ENCODE peak calls at places on chromosome X, in ten cellular contexts. G is activated CD4-positive, CD25-positive, alpha-beta regulatory T cell treated with anti-CD3 and anti-CD28 coated beads, Interleukin-2, amount 50 U/mL, for 16 hours; Y is SJSA1; S is CD4-positive, alpha-beta T cell; E is activated CD8-positive, alpha-beta memory T cell treated with anti-CD3 and anti-CD28 coated beads for 24 hours; M is fibroblast of pulmonary artery; I is NCI-H2081 treated with DMSO at 0.1 percent for 48 hours; W is activated CD4-positive, alpha-beta T cell treated with anti-CD3 and anti-CD28 coated beads for 24 hours; R is stimulated activated CD8-positive, alpha-beta memory T cell treated with anti-CD3 and anti-CD28 coated beads, Interleukin-7, amount 100 ng/mL, for 24 hours; F is left colon. D is an unnamed sample.

GRCh38 chrX:46444011-46444410 is 101.2 kb downstream of the ZNF674 start:
- DNase-seq in R (no peak), Y (peak; percentile 44), S (no peak), I (no peak), F (no peak), G (no peak), M (peak; percentile 71), W (no peak), E (no peak), D (no peak)

GRCh38 chrX:125203737-125204578 is 115.7 kb upstream of the TEX13C start:
- DNase-seq in Y (no peak), S (no peak), W (no peak), I (no peak), G (no peak), R (no peak), F (peak; percentile 4), E (no peak), M (no peak), D (peak; percentile 48)

GRCh38 chrX:10023821-10024220 is 56.7 kb downstream of the CLDN34 start:
- DNase-seq in E (no peak), I (no peak), Y (no peak), W (no peak), M (no peak), F (no peak), S (no peak), G (no peak), R (no peak), D (no peak)

GRCh38 chrX:12974217-12974796 is 603 bp upstream of the TMSB4X start:
- DNase-seq in M (peak; percentile 67), F (peak; percentile 69), W (no peak), G (no peak), Y (no peak), R (no peak), I (no peak), S (peak; percentile 58), E (peak; percentile 82), D (no peak)

GRCh38 chrX:131057706-131058105 is 440 bp upstream of the ARHGAP36 start:
- DNase-seq in R (no peak), I (no peak), W (no peak), Y (no peak), M (no peak), F (no peak), G (no peak), E (no peak), S (no peak), D (no peak)

GRCh38 chrX:1425381-1425780 is 27.3 kb downstream of the ASMTL start:
- DNase-seq in F (no peak), I (no peak), G (no peak), M (no peak), W (no peak), R (no peak), S (peak; percentile 17), Y (no peak), E (no peak), D (no peak)

GRCh38 chrX:16999275-16999674 is 52.8 kb downstream of the REPS2 start:
- DNase-seq in Y (no peak), G (no peak), R (no peak), I (no peak), F (no peak), E (no peak), W (no peak), M (no peak), S (no peak), D (no peak)

GRCh38 chrX:70044541-70045245 is 5.0 kb downstream of the AWAT2 start:
- DNase-seq in Y (no peak), G (no peak), E (no peak), M (peak; percentile 41), S (no peak), W (no peak), F (no peak), I (no peak), R (no peak), D (no peak)

GRCh38 chrX:107135076-107135964 is 16.7 kb upstream of the RBM41 start:
- DNase-seq in W (peak; percentile 6), G (no peak), F (no peak), Y (no peak), E (no peak), M (peak; percentile 69), R (no peak), I (no peak), S (no peak), D (no peak)

GRCh38 chrX:27674491-27674890 is 84.3 kb downstream of the DCAF8L2 start:
- DNase-seq in E (no peak), Y (no peak), R (no peak), S (no peak), G (no peak), F (no peak), M (no peak), W (no peak), I (no peak), D (no peak)

GRCh38 chrX:72123471-72124185 is 8.1 kb downstream of the RTL5 start:
- DNase-seq in R (no peak), M (peak; percentile 58), F (no peak), I (no peak), E (peak; percentile 53), W (no peak), S (no peak), G (no peak), Y (peak; percentile 63), D (no peak)

GRCh38 chrX:16828126-16828908 is 41.8 kb downstream of the RBBP7 start:
- DNase-seq in I (no peak), E (no peak), M (peak; percentile 95), S (no peak), Y (no peak), F (no peak), W (no peak), R (no peak), G (no peak), D (no peak)

GRCh38 chrX:88366314-88366713 is 380.7 kb upstream of the CPXCR1 start:
- DNase-seq in E (no peak), R (no peak), W (no peak), Y (no peak), S (no peak), M (no peak), F (no peak), G (no peak), I (no peak), D (no peak)

GRCh38 chrX:49165901-49166881 is 3.6 kb downstream of the MAGIX start:
- DNase-seq in S (peak; percentile 63), F (peak; percentile 88), Y (peak; percentile 48), E (peak; percentile 82), I (no peak), W (peak; percentile 49), M (peak; percentile 76), R (peak; percentile 40), G (peak; percentile 37), D (peak; percentile 78)

GRCh38 chrX:44974462-44974861 is 101.5 kb downstream of the KDM6A start:
- DNase-seq in F (no peak), M (peak; percentile 11), I (no peak), E (no peak), W (no peak), R (no peak), G (no peak), Y (peak; percentile 26), S (no peak), D (no peak)

GRCh38 chrX:70331161-70331560 is 41.3 kb downstream of the KIF4A start:
- DNase-seq in M (peak; percentile 39), W (no peak), R (no peak), S (no peak), E (no peak), I (no peak), F (no peak), G (no peak), Y (no peak), D (no peak)

GRCh38 chrX:155148724-155149537 is 67.3 kb upstream of the VBP1 start:
- DNase-seq in Y (peak; percentile 12), M (peak; percentile 31), I (no peak), S (no peak), E (peak; percentile 59), R (no peak), W (peak; percentile 12), F (peak; percentile 20), G (peak; percentile 0), D (peak; percentile 61)

GRCh38 chrX:134365923-134366322 is 94.0 kb upstream of the HPRT1 start:
- DNase-seq in F (no peak), E (no peak), M (no peak), Y (no peak), G (no peak), R (no peak), W (no peak), S (no peak), I (no peak), D (no peak)

GRCh38 chrX:79530310-79531108 is 163.4 kb upstream of the ITM2A start:
- DNase-seq in E (no peak), G (no peak), S (no peak), F (no peak), I (no peak), Y (no peak), W (no peak), R (no peak), M (no peak), D (no peak)

GRCh38 chrX:134551365-134552095 is 91.6 kb downstream of the HPRT1 start:
- DNase-seq in I (no peak), E (no peak), G (no peak), Y (peak; percentile 52), F (no peak), M (peak; percentile 61), W (no peak), S (no peak), R (no peak), D (no peak)

GRCh38 chrX:103733017-103733416 is 22.3 kb downstream of the TMEM31 start:
- DNase-seq in G (no peak), M (no peak), R (no peak), S (no peak), E (no peak), F (no peak), W (no peak), I (no peak), Y (no peak), D (no peak)

GRCh38 chrX:115679460-115679859 is 118.5 kb downstream of the PLS3 start:
- DNase-seq in E (no peak), I (peak; percentile 45), W (no peak), M (peak; percentile 53), R (no peak), G (no peak), F (no peak), S (no peak), Y (peak; percentile 6), D (no peak)

GRCh38 chrX:40644821-40645358 is 2.5 kb downstream of the CXorf38 start:
- DNase-seq in W (peak; percentile 11), G (no peak), R (no peak), Y (peak; percentile 75), E (peak; percentile 73), I (no peak), M (peak; percentile 61), S (peak; percentile 41), F (peak; percentile 66), D (peak; percentile 3)

GRCh38 chrX:10750581-10750980 is 130.2 kb upstream of the MID1 start:
- DNase-seq in F (no peak), W (no peak), E (no peak), R (no peak), M (no peak), G (no peak), S (no peak), I (no peak), Y (no peak), D (no peak)

GRCh38 chrX:66760648-66761047 is 121.8 kb upstream of the EDA2R start:
- DNase-seq in M (peak; percentile 1), G (no peak), S (no peak), I (no peak), Y (peak; percentile 0), R (no peak), W (no peak), F (no peak), E (no peak), D (no peak)

GRCh38 chrX:73847991-73848390 is 285.0 kb downstream of the CHIC1 start:
- DNase-seq in F (no peak), M (no peak), R (no peak), Y (no peak), S (no peak), E (no peak), W (no peak), I (no peak), G (no peak), D (no peak)

GRCh38 chrX:138917781-138918180 is 206.3 kb upstream of the FGF13 start:
- DNase-seq in G (no peak), R (no peak), F (no peak), M (peak; percentile 10), S (no peak), E (no peak), Y (peak; percentile 46), W (no peak), I (no peak), D (no peak)

GRCh38 chrX:115895678-115896329 is 274.7 kb upstream of the AGTR2 start:
- DNase-seq in F (no peak), S (no peak), R (no peak), E (peak; percentile 45), I (no peak), M (no peak), G (no peak), Y (no peak), W (no peak), D (no peak)

D was measured in stimulated activated effector memory CD8-positive, alpha-beta T cell treated with anti-CD3 and anti-CD28 coated beads, Interleukin-12 subunit alpha, Interleukin-12 subunit beta, amount 100 ng/mL, for 72 hours.